ENCODE peak calls at places on chromosomes 4 and X, in six cellular contexts. H is right atrium auricular region, K is fibroblast of lung, A is HCT116, M is mammary epithelial cell, L is IMR-90. D is an unnamed sample.

GRCh38 chr4:123327346-123327745 is 69.2 kb upstream of the SPRY1 start:
- DNase-seq in A (no peak), K (no peak), M (no peak), H (no peak), L (no peak), D (no peak)

GRCh38 chr4:67684839-67685531 is 16.0 kb downstream of the UBA6 start:
- DNase-seq in L (peak; percentile 66), A (no peak), H (no peak), M (peak; percentile 79), K (no peak), D (no peak)

GRCh38 chr4:147576084-147576483 is 41.1 kb upstream of the TMEM184C start:
- DNase-seq in L (no peak), M (no peak), A (no peak), K (no peak), H (no peak), D (no peak)

GRCh38 chr4:42819863-42820514 is 72.5 kb upstream of the GRXCR1 start:
- DNase-seq in H (no peak), K (no peak), A (no peak), M (no peak), L (no peak), D (no peak)

GRCh38 chrX:103520391-103520790 is 1.1 kb upstream of the RAB40A start:
- DNase-seq in A (no peak), M (no peak), K (peak; percentile 74), H (no peak), L (peak; percentile 71), D (no peak)

GRCh38 chr4:10061650-10062415 is 40.5 kb upstream of the SLC2A9 start:
- DNase-seq in M (peak; percentile 69), K (no peak), L (peak; percentile 20), A (no peak), H (no peak), D (no peak)

GRCh38 chrX:12975999-12976558 is 1.2 kb downstream of the TMSB4X start:
- DNase-seq in M (no peak), L (peak; percentile 36), H (no peak), A (no peak), K (peak; percentile 52), D (peak; percentile 65)

GRCh38 chr4:36363024-36363423 is 81.6 kb downstream of the DTHD1 start:
- DNase-seq in H (no peak), L (no peak), A (no peak), K (no peak), M (peak; percentile 4), D (no peak)

GRCh38 chr4:83285022-83285387 is 407 bp upstream of the COQ2 start:
- DNase-seq in L (peak; percentile 29), M (peak; percentile 9), A (no peak), K (peak; percentile 61), H (no peak), D (no peak)

GRCh38 chr4:7030856-7031255 is 12.3 kb upstream of the TADA2B start:
- DNase-seq in K (no peak), L (no peak), A (no peak), H (no peak), M (no peak), D (peak; percentile 32)

GRCh38 chrX:39258331-39258730 is 457.1 kb downstream of the MID1IP1 start:
- DNase-seq in L (no peak), H (no peak), M (no peak), A (no peak), K (no peak), D (no peak)

DNA sequence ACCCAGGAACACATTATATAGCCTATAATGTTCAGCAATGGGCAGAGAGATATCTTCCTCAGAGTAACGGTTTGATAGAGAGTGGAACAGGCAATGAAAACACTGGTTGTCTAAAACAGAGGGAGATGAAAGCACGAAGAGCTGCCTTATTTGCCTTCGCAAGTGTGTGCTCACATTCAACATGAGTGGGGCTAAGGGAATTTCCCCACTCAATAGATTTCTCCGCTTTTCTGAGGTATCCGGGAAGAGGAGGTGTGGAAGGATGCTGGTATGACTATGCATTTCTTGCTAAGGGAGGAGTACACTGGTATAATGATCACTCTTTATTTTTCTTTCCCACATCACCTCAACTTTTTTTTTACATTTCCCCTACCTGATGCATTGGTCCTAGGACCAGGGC is 7.8 kb upstream of the GPR82 start:
- DNase-seq in A (no peak), H (no peak), M (no peak), K (no peak), L (no peak), D (no peak)
- H3K9me3 ChIP-seq in A (no peaks in the 10 kb centered on the region), H (no peaks in the 10 kb centered on the region), M (peaks cover 12% of the 10 kb centered on the region), K (no peaks in the 10 kb centered on the region), L (peaks cover 8% of the 10 kb centered on the region), D (no peaks in the 10 kb centered on the region)

GRCh38 chr4:8199594-8200301 is 658 bp downstream of the SH3TC1 start:
- DNase-seq in L (no peak), A (no peak), K (no peak), M (peak; percentile 65), H (no peak), D (no peak)
- H3K4me3 ChIP-seq in L (no peak overlapping the region), A (peak overlapping the region; percentile 64), K (peak overlapping the region; percentile 26), M (peak overlapping the region; percentile 67), H (peak overlapping the region; percentile 45), D (no peak overlapping the region)

GRCh38 chr4:5081441-5081999 is 30.2 kb downstream of the STK32B start:
- DNase-seq in A (no peak), H (no peak), K (no peak), M (no peak), L (no peak), D (no peak)

GRCh38 chr4:5084911-5085475 is 33.7 kb downstream of the STK32B start:
- DNase-seq in H (no peak), K (no peak), L (peak; percentile 15), A (no peak), M (no peak), D (no peak)

GRCh38 chr4:5082381-5082780 is 31.1 kb downstream of the STK32B start:
- DNase-seq in L (no peak), M (peak; percentile 16), K (no peak), A (no peak), H (no peak), D (no peak)

DNA sequence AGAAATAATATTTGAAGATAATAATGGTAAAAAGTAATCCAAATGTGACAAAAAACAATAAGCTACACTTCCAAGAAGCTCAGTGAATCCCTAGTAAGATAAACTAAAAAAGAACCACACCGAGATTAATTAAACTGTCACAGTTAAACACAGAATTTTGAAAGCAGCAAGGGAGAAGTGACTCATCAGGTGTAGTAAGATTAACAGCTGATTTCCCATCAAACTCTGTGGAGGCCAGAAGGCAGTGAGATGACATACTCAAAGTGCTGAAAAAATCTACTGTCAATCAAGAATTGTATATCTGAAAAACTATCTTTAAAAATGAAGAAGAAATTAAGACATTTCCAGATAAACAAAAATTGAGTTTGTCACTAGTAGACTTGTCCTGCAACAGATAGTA is 35.3 kb downstream of the STK32B start:
- DNase-seq in L (no peak), K (no peak), H (no peak), M (no peak), A (no peak), D (no peak)
- H3K9me3 ChIP-seq in L (peaks cover 9% of the 10 kb centered on the region), K (no peaks in the 10 kb centered on the region), H (peaks cover 20% of the 10 kb centered on the region), M (peaks cover 2% of the 10 kb centered on the region), A (no peaks in the 10 kb centered on the region), D (peaks cover 3% of the 10 kb centered on the region)

GRCh38 chr4:169657470-169658107 is 37.2 kb downstream of the CLCN3 start:
- DNase-seq in A (no peak), K (no peak), M (no peak), H (no peak), L (no peak), D (no peak)

GRCh38 chr4:169660929-169661328 is 40.6 kb downstream of the CLCN3 start:
- DNase-seq in K (no peak), H (no peak), L (no peak), M (no peak), A (no peak), D (no peak)

GRCh38 chr4:169659736-169660670 is 39.6 kb downstream of the CLCN3 start:
- DNase-seq in M (peak; percentile 98), H (peak; percentile 92), A (peak; percentile 99), L (peak; percentile 99), K (peak; percentile 99), D (peak; percentile 63)

GRCh38 chr4:169658196-169658595 is 37.8 kb downstream of the CLCN3 start:
- DNase-seq in K (no peak), M (peak; percentile 1), L (no peak), A (no peak), H (no peak), D (no peak)

GRCh38 chr4:169658970-169659735 is 38.8 kb downstream of the CLCN3 start:
- DNase-seq in L (no peak), M (peak; percentile 2), A (no peak), H (no peak), K (no peak), D (no peak)
- H3K4me3 ChIP-seq in L (peak overlapping the region; percentile 61), M (peak overlapping the region; percentile 69), A (peak overlapping the region; percentile 63), H (peak overlapping the region; percentile 17), K (peak overlapping the region; percentile 63), D (no peak overlapping the region)

DNA sequence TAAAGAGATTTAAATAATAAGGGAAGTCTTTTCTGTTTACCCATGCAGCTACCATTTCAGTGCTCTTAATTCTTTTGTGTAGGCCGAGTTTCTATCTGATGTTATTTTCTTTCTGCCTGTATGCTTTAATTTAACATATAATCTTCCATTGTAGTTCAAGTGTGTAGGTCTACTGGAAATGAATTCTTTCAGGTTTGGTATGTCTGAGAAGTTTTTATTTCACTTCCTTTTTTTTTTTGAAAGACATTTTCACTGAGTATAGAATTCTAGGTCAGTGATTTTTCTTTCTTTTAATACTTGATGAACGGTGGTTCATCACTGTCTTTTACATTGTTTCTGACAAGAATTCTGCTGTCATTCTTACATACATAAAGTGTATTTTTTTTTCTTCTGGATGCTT is 42.1 kb downstream of the VAMP7 start:
- DNase-seq in M (no peak), H (no peak), A (no peak), L (no peak), K (no peak), D (no peak)
- H3K9me3 ChIP-seq in M (peaks cover 4% of the 10 kb centered on the region), H (no peaks in the 10 kb centered on the region), A (no peaks in the 10 kb centered on the region), L (no peaks in the 10 kb centered on the region), K (no peaks in the 10 kb centered on the region), D (no peaks in the 10 kb centered on the region)

GRCh38 chr4:137390707-137391106 is 141.6 kb downstream of the PCDH18 start:
- DNase-seq in A (no peak), K (peak; percentile 83), L (peak; percentile 34), M (no peak), H (no peak), D (no peak)

GRCh38 chr4:137393043-137393442 is 139.3 kb downstream of the PCDH18 start:
- DNase-seq in K (peak; percentile 59), A (no peak), L (no peak), M (no peak), H (no peak), D (peak; percentile 48)

GRCh38 chr4:137390141-137390540 is 142.2 kb downstream of the PCDH18 start:
- DNase-seq in M (no peak), H (no peak), A (no peak), K (peak; percentile 79), L (peak; percentile 57), D (no peak)

GRCh38 chr4:137384476-137384875 is 147.8 kb downstream of the PCDH18 start:
- DNase-seq in H (no peak), K (no peak), A (no peak), L (no peak), M (no peak), D (no peak)

GRCh38 chr4:137387924-137388323 is 144.4 kb downstream of the PCDH18 start:
- DNase-seq in M (no peak), A (no peak), H (no peak), L (peak; percentile 85), K (peak; percentile 85), D (no peak)
- H3K4me3 ChIP-seq in M (no peak overlapping the region), A (no peak overlapping the region), H (no peak overlapping the region), L (no peak overlapping the region), K (no peak overlapping the region), D (no peak overlapping the region)